ENCODE peak calls at places on chromosomes 6 and 20, in six cellular contexts. V is upper lobe of right lung, E is neural progenitor cell, M is Peyer's patch, S is dorsolateral prefrontal cortex, D is fibroblast of lung. H is an unnamed sample. For H3K27me3, the result is how much of the 10 kb centered on the place peaks cover.

GRCh38 chr20:823326-823902 is 10.1 kb upstream of the FAM110A start:
- DNase-seq in V (peak), E (no peak), M (peak), S (no peak), D (no peak), H (no peak)

GRCh38 chr6:30766461-30767157 is 22.3 kb upstream of the IER3 start:
- DNase-seq in V (no peak), E (no peak), M (no peak), S (no peak), D (no peak), H (no peak)

GRCh38 chr20:49352821-49353220 is 75.0 kb upstream of the ZNFX1 start:
- DNase-seq in V (no peak), E (no peak), M (no peak), S (no peak), D (no peak), H (no peak)

GRCh38 chr6:17580518-17581048 is 19.5 kb upstream of the FAM8A1 start:
- DNase-seq in V (peak), E (no peak), M (no peak), S (peak), D (peak), H (peak)

GRCh38 chr20:62926229-62927127 is at the start of gene DIDO1:
- DNase-seq in V (peak), E (peak), M (peak), S (peak), D (peak), H (peak)

GRCh38 chr6:165556116-165556843 is 106.8 kb downstream of the PDE10A start:
- DNase-seq in V (no peak), E (no peak), M (no peak), S (no peak), D (peak), H (no peak)

GRCh38 chr6:37538107-37538506 is 38.4 kb upstream of the CCDC167 start:
- DNase-seq in V (no peak), E (no peak), M (no peak), S (no peak), D (no peak), H (no peak)

GRCh38 chr6:148445116-148445515 is 102.5 kb downstream of the SASH1 start:
- DNase-seq in V (no peak), E (no peak), M (no peak), S (no peak), D (no peak), H (no peak)

GRCh38 chr20:32155017-32155965 is 45.8 kb downstream of the TM9SF4 start:
- DNase-seq in V (peak), E (peak), M (peak), S (peak), D (peak), H (peak)

GRCh38 chr20:62818592-62819493 is 2.0 kb downstream of the COL9A3 start:
- DNase-seq in V (no peak), E (no peak), M (no peak), S (peak), D (peak), H (peak)

GRCh38 chr6:95658896-95659295 is 81.6 kb downstream of the MANEA start:
- DNase-seq in V (no peak), E (no peak), M (no peak), S (no peak), D (no peak), H (no peak)

GRCh38 chr6:9316831-9317230 is 881.5 kb upstream of the SLC35B3 start:
- DNase-seq in V (no peak), E (no peak), M (no peak), S (no peak), D (no peak), H (no peak)

DNA sequence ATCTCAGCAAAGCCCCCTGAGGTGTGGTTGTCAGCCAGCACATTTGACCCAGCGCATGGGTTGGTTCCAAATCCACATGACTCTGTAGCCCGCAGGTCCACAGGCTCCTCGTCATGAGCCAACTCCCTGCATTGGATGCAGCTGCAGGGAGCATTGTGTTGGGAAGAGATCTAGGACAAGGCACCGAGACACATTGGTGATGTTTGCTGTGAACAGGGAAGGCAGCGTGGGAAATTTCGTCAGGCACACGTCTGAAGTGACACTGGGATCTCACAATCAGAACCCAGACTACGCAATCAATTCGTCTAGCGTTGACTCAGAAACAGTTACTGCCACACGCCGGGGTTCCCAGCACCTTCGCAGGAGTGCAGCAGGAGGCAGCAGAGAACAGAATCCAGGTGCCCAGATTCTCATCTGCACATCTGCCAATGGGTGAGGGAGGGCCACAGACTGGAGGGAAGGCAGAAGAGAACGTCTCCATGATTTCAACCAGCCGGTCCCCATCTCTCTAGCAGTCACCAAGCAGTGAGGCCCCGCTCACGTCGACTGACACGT is 177.0 kb downstream of the TTLL2 start:
- DNase-seq in V (no peak), E (peak), M (peak), S (no peak), D (no peak), H (no peak)
- TF ChIP-seq CTCF in V (peak), E (peak), M (peak), S (no peak), D (no peak), H (no peak)

GRCh38 chr20:37914367-37914671 is 11.4 kb downstream of the VSTM2L start:
- DNase-seq in V (no peak), E (no peak), M (no peak), S (no peak), D (no peak), H (no peak)
- H3K4me3 ChIP-seq in V (no peak), E (peak), M (no peak), S (peak), D (no peak), H (no peak)

DNA sequence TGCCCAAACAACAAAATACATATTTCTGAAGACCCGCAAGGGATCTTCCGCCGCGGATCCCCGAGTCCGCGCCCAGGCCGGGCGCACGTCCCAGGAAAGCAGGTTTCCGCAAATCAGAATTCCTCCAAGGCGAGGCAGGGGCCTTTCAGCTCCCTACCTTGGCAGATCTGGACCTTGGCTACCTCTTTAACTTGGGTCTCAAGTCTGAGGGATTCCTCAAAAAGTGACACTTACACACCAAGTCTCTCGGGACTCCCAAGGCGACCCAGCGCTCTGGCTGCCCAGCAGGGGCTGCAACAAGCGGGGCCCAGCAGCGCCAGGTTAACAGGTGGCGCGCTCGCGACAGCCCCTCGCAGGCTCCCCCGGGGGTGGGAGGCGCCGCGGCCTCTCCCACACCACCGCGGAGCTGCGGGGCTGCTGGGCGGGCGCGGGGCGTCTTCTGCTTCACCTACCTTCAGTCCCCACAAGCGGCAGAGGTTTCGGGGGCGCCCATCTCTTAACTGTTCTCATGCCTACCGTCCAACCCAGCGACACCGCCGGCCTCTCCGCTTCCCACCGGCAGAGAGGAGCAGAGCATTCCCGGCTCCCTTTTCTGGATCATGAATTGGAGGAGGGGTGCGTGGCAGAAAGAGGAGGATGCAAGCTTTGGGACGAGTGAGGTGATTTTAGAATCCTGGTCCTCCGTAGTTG is 414 bp downstream of the SIM1 start:
- DNase-seq in V (no peak), E (peak), M (no peak), S (no peak), D (no peak), H (no peak)
- H3K27me3 ChIP-seq in V (half or more), E (half or more), M (under half), S (half or more), D (half or more), H (half or more)

DNA sequence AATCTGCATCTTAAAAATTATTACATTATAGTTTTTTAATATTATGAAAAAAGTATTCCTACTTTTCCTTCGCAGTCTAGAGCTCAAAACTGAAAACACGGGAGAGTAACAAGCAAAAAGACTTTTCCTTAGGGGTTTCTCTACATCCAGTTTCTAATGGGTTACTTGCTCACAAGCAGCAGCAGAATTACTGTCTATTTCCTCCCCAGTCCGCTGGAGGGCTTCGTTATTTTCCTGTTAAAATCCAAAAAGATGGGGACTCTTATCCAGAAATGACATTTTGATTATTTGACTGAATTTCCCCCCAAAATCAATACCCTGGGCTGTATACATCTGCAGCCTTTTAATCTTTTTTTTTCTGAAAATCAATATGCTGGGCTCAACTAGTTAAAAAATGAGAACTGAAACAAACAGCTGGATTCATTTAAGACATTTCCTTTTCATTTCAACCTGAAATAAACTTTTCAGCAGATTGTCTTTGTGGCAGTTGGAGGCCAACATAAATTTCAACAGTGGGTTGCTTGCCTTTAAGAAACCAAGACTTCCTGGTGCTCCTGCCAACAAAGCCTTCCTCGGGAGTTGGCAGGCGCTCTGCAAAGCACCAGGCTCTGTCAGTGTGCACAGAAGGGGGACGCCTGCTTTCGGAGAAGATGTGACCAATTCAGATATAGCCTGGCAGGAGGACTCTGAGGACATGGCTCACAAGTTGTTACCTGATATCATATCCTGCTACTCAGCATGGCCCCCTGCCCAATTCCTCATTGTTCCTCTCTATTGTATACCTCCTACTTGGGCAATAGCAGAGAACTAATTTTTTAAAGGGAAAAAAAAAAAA is 204.7 kb upstream of the ARG1 start:
- DNase-seq in V (peak), E (peak), M (peak), S (peak), D (peak), H (peak)
- TF ChIP-seq CTCF in V (no peak), E (no peak), M (no peak), S (peak), D (no peak), H (no peak)

GRCh38 chr20:8432435-8433148 is 300.5 kb downstream of the PLCB1 start:
- DNase-seq in V (no peak), E (no peak), M (no peak), S (no peak), D (no peak), H (no peak)
- H3K4me3 ChIP-seq in V (no peak), E (no peak), M (no peak), S (no peak), D (no peak), H (no peak)

GRCh38 chr6:145530454-145530853 is 204.9 kb downstream of the EPM2A start:
- DNase-seq in V (no peak), E (no peak), M (no peak), S (no peak), D (no peak), H (no peak)

GRCh38 chr6:145531032-145531431 is 204.3 kb downstream of the EPM2A start:
- DNase-seq in V (no peak), E (no peak), M (no peak), S (no peak), D (no peak), H (no peak)

GRCh38 chr6:145531822-145532221 is 203.5 kb downstream of the EPM2A start:
- DNase-seq in V (no peak), E (peak), M (no peak), S (no peak), D (no peak), H (no peak)

GRCh38 chr6:145532361-145532760 is 203.0 kb downstream of the EPM2A start:
- DNase-seq in V (no peak), E (no peak), M (no peak), S (no peak), D (no peak), H (no peak)

GRCh38 chr6:145529582-145529981 is 205.7 kb downstream of the EPM2A start:
- DNase-seq in V (no peak), E (no peak), M (no peak), S (no peak), D (no peak), H (no peak)
- H3K27me3 ChIP-seq in V (under half), E (under half), M (under half), S (under half), D (under half), H (under half)

GRCh38 chr6:130298258-130298657 is 67.6 kb upstream of the TMEM200A start:
- DNase-seq in V (no peak), E (no peak), M (no peak), S (no peak), D (no peak), H (no peak)

GRCh38 chr6:130296854-130297253 is 69.0 kb upstream of the TMEM200A start:
- DNase-seq in V (no peak), E (no peak), M (no peak), S (no peak), D (no peak), H (no peak)

GRCh38 chr6:130288065-130288464 is 65.3 kb upstream of the SAMD3 start:
- DNase-seq in V (no peak), E (no peak), M (no peak), S (peak), D (no peak), H (no peak)

DNA sequence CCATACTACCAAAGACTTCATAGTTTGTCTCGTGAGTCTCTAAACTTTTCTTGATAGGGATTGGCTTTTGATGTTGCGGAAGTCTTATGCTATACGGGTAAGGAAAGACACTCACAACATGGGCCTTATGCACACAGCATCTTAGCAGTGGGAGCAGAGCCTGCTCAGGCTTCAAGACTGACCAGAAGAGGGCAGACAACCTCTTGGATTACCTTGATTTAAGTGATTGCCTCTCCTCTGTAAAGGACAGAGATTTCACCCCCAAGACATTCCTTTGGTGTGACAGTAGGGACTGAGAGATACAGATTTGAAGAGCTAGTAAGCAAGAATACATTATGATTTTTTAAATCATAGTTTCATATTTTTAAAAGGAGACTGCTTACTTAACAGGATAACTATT is 71.0 kb upstream of the SAMD3 start:
- DNase-seq in V (no peak), E (peak), M (no peak), S (peak), D (peak), H (no peak)
- TF ChIP-seq CTCF in V (peak), E (peak), M (peak), S (no peak), D (peak), H (peak)

GRCh38 chr20:13142143-13142542 is 78.9 kb upstream of the ISM1 start:
- DNase-seq in V (no peak), E (peak), M (no peak), S (no peak), D (no peak), H (no peak)
- H3K4me3 ChIP-seq in V (no peak), E (no peak), M (no peak), S (no peak), D (no peak), H (no peak)

DNA sequence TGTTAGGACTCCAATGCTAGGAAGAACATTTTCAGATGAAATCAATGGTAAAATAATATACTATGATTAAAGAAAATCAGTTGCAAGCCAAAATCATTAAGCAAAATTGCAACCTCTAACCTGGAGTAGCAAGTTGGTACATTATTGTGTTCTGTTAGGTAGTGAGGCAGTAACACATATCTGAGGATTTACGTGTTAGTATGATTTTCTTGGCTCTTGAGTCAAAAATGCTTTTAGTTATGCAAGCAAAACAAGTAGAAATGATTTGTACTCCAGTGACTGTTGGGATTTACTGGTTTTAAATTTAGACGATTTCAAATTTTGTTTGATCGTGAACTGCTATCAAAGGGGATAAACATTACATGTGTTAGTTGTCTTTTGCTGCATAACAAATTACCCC is 293.0 kb upstream of the BTBD3 start:
- DNase-seq in V (no peak), E (no peak), M (no peak), S (no peak), D (no peak), H (no peak)
- H3K27me3 ChIP-seq in V (under half), E (under half), M (under half), S (under half), D (under half), H (under half)